ENCODE peak calls at places on chromosomes 13 and 19, in eight cellular contexts. C is tibial nerve, R is stomach, D is sigmoid colon, I is transverse colon, V is K562, H is A549, Z is ovary. P is an unnamed sample.

GRCh38 chr13:27140060-27140459 is 31.6 kb downstream of the USP12 start:
- DNase-seq in C (no peak), R (no peak), D (no peak), I (no peak), V (no peak), H (no peak), Z (no peak), P (no peak)

GRCh38 chr13:76822691-76823267 is 63.4 kb downstream of the KCTD12 start:
- DNase-seq in C (no peak), R (no peak), D (no peak), I (no peak), V (no peak), H (no peak), Z (no peak), P (no peak)

GRCh38 chr13:102901056-102901455 is 55.2 kb downstream of the ERCC5 start:
- DNase-seq in C (no peak), R (no peak), D (no peak), I (no peak), V (no peak), H (no peak), Z (no peak), P (no peak)

GRCh38 chr19:14363203-14364097 is 17.8 kb upstream of the ADGRE5 start:
- DNase-seq in C (no peak), R (peak), D (peak), I (peak), V (peak), H (peak), Z (peak), P (no peak)

GRCh38 chr19:5338661-5339469 is 1.7 kb downstream of the PTPRS start:
- DNase-seq in C (no peak), R (no peak), D (no peak), I (no peak), V (no peak), H (no peak), Z (no peak), P (no peak)

GRCh38 chr19:18467978-18468377 is 30.0 kb upstream of the ISYNA1 start:
- DNase-seq in C (no peak), R (no peak), D (no peak), I (no peak), V (no peak), H (no peak), Z (no peak), P (no peak)

GRCh38 chr13:96025283-96025682 is 27.9 kb downstream of the UGGT2 start:
- DNase-seq in C (no peak), R (no peak), D (no peak), I (no peak), V (no peak), H (no peak), Z (no peak), P (no peak)

GRCh38 chr19:4557186-4557970 is 2.1 kb downstream of the SEMA6B start:
- DNase-seq in C (no peak), R (no peak), D (no peak), I (no peak), V (peak), H (no peak), Z (peak), P (no peak)

GRCh38 chr19:35318679-35319448 is 10.1 kb upstream of the CD22 start:
- DNase-seq in C (no peak), R (peak), D (peak), I (peak), V (peak), H (peak), Z (no peak), P (no peak)

GRCh38 chr13:47036291-47037008 is 139.6 kb upstream of the HTR2A start:
- DNase-seq in C (no peak), R (no peak), D (no peak), I (no peak), V (no peak), H (no peak), Z (no peak), P (no peak)
- TF ChIP-seq EP300 in C (no peak), R (no peak), D (no peak), I (no peak), V (no peak), H (no peak), Z (no peak), P (no peak)

GRCh38 chr13:110913911-110914292 is 967 bp downstream of the ANKRD10 start:
- DNase-seq in C (no peak), R (no peak), D (no peak), I (no peak), V (no peak), H (peak), Z (no peak), P (no peak)
- H3K4me3 ChIP-seq in C (peak), R (peak), D (peak), I (peak), V (peak), H (peak), Z (peak), P (peak)

GRCh38 chr13:40185393-40185792 is 481.0 kb downstream of the FOXO1 start:
- DNase-seq in C (no peak), R (no peak), D (no peak), I (no peak), V (no peak), H (no peak), Z (no peak), P (no peak)

GRCh38 chr13:40187836-40188591 is 478.4 kb downstream of the FOXO1 start:
- DNase-seq in C (no peak), R (no peak), D (no peak), I (no peak), V (no peak), H (no peak), Z (no peak), P (no peak)

GRCh38 chr13:40186041-40186440 is 480.4 kb downstream of the FOXO1 start:
- DNase-seq in C (no peak), R (no peak), D (no peak), I (no peak), V (no peak), H (no peak), Z (no peak), P (no peak)

GRCh38 chr13:40186636-40187323 is 479.7 kb downstream of the FOXO1 start:
- DNase-seq in C (no peak), R (no peak), D (no peak), I (no peak), V (no peak), H (no peak), Z (no peak), P (no peak)

DNA sequence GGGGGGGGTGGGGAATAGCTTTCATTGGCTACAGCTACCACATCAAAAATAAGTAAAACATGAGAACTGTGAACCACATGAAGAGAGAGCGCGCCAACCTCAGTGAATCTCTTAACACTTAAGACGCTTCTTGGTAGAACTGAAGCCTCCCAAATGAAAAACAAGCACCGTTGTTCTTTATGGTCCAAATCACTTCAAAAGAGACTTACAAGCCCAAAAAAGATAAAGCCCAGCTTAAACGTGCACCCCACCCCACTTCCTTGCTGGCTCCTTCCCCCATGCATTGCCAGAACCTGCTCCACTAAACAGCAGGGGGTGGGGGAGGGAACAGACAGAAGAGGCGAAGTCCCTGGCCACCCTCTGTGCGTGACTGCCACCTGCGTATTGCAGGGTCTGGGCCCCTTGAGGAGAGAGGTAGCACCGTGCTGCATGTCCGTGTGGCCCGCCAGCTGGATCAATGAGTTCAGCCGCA is 479.1 kb downstream of the FOXO1 start:
- DNase-seq in C (no peak), R (no peak), D (no peak), I (no peak), V (no peak), H (no peak), Z (no peak), P (no peak)
- TF ChIP-seq EP300 in C (no peak), R (no peak), D (no peak), I (no peak), V (no peak), H (no peak), Z (no peak), P (no peak)

DNA sequence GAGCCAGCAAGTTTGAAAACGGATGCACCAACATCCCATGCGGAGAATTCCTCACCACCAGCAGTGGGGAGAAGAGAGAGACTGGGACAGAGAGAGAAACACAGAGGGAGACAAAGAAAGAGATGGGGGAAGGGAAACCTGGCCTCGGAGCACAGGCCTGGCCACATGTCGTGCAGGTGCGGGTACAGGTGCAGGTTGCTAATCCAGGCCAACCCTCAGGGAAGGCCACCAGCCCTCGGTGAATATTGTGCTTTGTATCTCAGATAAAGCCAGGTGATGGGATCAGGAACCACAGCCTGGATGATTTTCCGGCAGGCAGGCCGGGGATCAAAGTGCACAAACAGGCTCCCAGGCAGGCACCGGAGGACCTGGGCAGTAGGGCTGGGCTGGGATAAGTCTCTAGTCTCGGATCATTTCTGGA is 3.8 kb downstream of the GAS6 start:
- DNase-seq in C (no peak), R (peak), D (no peak), I (peak), V (no peak), H (no peak), Z (peak), P (no peak)
- H3K4me3 ChIP-seq in C (no peak), R (no peak), D (no peak), I (no peak), V (no peak), H (no peak), Z (no peak), P (no peak)

GRCh38 chr13:35872369-35872768 is 258.8 kb downstream of the DCLK1 start:
- DNase-seq in C (no peak), R (no peak), D (no peak), I (no peak), V (no peak), H (no peak), Z (no peak), P (peak)

GRCh38 chr13:35879111-35879510 is 252.1 kb downstream of the DCLK1 start:
- DNase-seq in C (no peak), R (no peak), D (no peak), I (no peak), V (no peak), H (no peak), Z (no peak), P (no peak)

GRCh38 chr13:35881360-35881759 is 249.8 kb downstream of the DCLK1 start:
- DNase-seq in C (no peak), R (no peak), D (no peak), I (no peak), V (no peak), H (no peak), Z (no peak), P (no peak)

GRCh38 chr13:35874704-35875103 is 256.5 kb downstream of the DCLK1 start:
- DNase-seq in C (no peak), R (no peak), D (no peak), I (no peak), V (no peak), H (no peak), Z (no peak), P (peak)

DNA sequence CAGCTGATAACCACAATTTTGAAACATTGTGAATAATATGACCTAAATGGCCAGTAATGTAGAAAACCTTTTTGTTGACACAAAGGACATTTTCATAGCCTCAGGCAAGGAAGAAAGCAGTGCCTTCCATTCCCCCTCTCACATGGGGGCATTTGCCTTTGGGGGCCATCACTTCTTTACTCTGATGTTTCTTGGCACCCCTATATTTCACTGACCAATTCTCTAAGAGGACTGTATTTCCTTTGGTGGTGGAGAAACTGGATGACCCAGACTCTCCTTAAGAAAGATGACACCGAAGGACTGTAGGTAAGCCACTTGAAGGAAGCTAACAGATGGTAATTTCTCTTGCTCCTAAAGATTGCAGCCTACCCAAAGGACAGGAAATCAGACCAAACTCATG is 254.6 kb downstream of the DCLK1 start:
- DNase-seq in C (no peak), R (no peak), D (no peak), I (no peak), V (no peak), H (no peak), Z (no peak), P (peak)
- TF ChIP-seq EP300 in C (no peak), R (no peak), D (no peak), I (no peak), V (no peak), H (no peak), Z (no peak), P (no peak)

DNA sequence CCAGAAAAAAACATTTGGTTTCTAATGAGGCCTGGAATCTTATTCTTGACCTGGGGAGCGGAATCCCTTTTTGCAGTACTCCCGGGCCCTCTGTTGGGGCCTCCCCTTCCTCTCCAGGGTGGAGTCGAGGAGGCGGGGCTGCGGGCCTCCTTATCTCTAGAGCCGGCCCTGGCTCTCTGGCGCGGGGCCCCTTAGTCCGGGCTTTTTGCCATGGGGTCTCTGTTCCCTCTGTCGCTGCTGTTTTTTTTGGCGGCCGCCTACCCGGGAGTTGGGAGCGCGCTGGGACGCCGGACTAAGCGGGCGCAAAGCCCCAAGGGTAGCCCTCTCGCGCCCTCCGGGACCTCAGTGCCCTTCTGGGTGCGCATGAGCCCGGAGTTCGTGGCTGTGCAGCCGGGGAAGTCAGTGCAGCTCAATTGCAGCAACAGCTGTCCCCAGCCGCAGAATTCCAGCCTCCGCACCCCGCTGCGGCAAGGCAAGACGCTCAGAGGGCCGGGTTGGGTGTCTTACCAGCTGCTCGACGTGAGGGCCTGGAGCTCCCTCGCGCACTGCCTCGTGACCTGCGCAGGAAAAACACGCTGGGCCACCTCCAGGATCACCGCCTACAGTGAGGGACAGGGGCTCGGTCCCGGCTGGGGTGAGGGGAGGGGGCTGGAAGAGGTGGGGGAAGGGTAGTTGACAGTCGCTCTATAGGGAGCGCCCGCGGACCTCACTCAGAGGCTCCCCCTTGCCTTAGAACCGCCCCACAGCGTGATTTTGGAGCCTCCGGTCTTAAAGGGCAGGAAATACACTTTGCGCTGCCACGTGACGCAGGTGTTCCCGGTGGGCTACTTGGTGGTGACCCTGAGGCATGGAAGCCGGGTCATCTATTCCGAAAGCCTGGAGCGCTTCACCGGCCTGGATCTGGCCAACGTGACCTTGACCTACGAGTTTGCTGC is at the start of gene ICAM4:
- DNase-seq in C (no peak), R (peak), D (no peak), I (peak), V (peak), H (no peak), Z (peak), P (no peak)
- H3K4me3 ChIP-seq in C (no peak), R (peak), D (no peak), I (no peak), V (peak), H (no peak), Z (no peak), P (peak)